ENCODE peak calls at places on chromosomes 13 and 19, in four cellular contexts. U is kidney tubule cell, P is tibial nerve, C is NCI-H1694 treated with DMSO at 0.1 percent for 48 hours. W is an unnamed sample.
A peak's percentile ranks its signal among the peaks of the same experiment; 100 is the strongest.

GRCh38 chr13:44489751-44490150 is 86.4 kb downstream of the TSC22D1 start:
- DNase-seq in U (no peak), C (no peak), P (no peak), W (no peak)

GRCh38 chr13:39448831-39449230 is 154.2 kb downstream of the LHFPL6 start:
- DNase-seq in U (no peak), C (no peak), P (no peak), W (no peak)

GRCh38 chr13:91123456-91124127 is 223.9 kb upstream of the MIR17HG start:
- DNase-seq in P (no peak), U (peak; percentile 63), C (no peak), W (no peak)

GRCh38 chr19:4868286-4868834 is 893 bp upstream of the PLIN3 start:
- DNase-seq in C (no peak), P (no peak), U (no peak), W (no peak)

GRCh38 chr19:1811472-1811894 is 593 bp downstream of the ATP8B3 start:
- DNase-seq in U (peak; percentile 95), P (peak; percentile 26), C (no peak), W (no peak)

GRCh38 chr19:48030073-48030472 is 13.8 kb downstream of the CABP5 start:
- DNase-seq in P (no peak), U (no peak), C (no peak), W (no peak)

GRCh38 chr19:52735734-52736133 is 890 bp upstream of the ZNF611 start:
- DNase-seq in U (peak; percentile 96), P (peak; percentile 46), C (no peak), W (no peak)

GRCh38 chr19:3154957-3155736 is 19.3 kb downstream of the GNA15 start:
- DNase-seq in U (peak; percentile 84), C (peak; percentile 30), P (no peak), W (peak; percentile 40)

GRCh38 chr19:39363909-39364457 is 21.8 kb downstream of the SAMD4B start:
- DNase-seq in C (peak; percentile 27), U (peak; percentile 40), P (peak; percentile 63), W (no peak)

GRCh38 chr19:39263912-39264305 is 4.3 kb upstream of the IFNL2 start:
- DNase-seq in U (no peak), C (no peak), P (no peak), W (no peak)

GRCh38 chr13:113967729-113968462 is 6.0 kb downstream of the C13orf46 start:
- DNase-seq in C (no peak), P (no peak), U (no peak), W (no peak)

GRCh38 chr19:46478356-46478986 is 7.1 kb upstream of the PNMA8A start:
- DNase-seq in C (peak; percentile 37), U (peak; percentile 60), P (no peak), W (no peak)

GRCh38 chr13:27406178-27406939 is 18.1 kb upstream of the GTF3A start:
- DNase-seq in U (peak; percentile 53), C (peak; percentile 49), P (no peak), W (no peak)

GRCh38 chr19:4334929-4335833 is 3.4 kb downstream of the STAP2 start:
- DNase-seq in P (no peak), C (no peak), U (no peak), W (no peak)

GRCh38 chr19:30498707-30499106 is 126.5 kb downstream of the ZNF536 start:
- DNase-seq in P (no peak), U (no peak), C (no peak), W (no peak)

GRCh38 chr19:6198896-6199239 is 63.4 kb downstream of the ACSBG2 start:
- DNase-seq in P (no peak), U (no peak), C (no peak), W (no peak)

GRCh38 chr19:4057913-4058695 is 8.6 kb downstream of the ZBTB7A start:
- DNase-seq in U (peak; percentile 78), P (peak; percentile 80), C (no peak), W (no peak)

GRCh38 chr13:111286162-111286561 is 34.3 kb upstream of the TEX29 start:
- DNase-seq in C (no peak), U (no peak), P (no peak), W (no peak)

GRCh38 chr19:41910992-41911888 is 17.0 kb downstream of the ERFL start:
- DNase-seq in P (no peak), U (no peak), C (no peak), W (no peak)

GRCh38 chr13:98874029-98874397 is 103.9 kb downstream of the DOCK9 start:
- DNase-seq in C (no peak), P (no peak), U (no peak), W (no peak)

GRCh38 chr13:79451500-79451962 is 29.4 kb upstream of the NDFIP2 start:
- DNase-seq in C (no peak), P (no peak), U (peak; percentile 94), W (no peak)

GRCh38 chr13:38381840-38382239 is 32.2 kb downstream of the UFM1 start:
- DNase-seq in C (no peak), P (no peak), U (peak; percentile 5), W (no peak)

GRCh38 chr19:19750131-19750841 is 17.4 kb upstream of the ZNF14 start:
- DNase-seq in P (no peak), U (no peak), C (no peak), W (no peak)

GRCh38 chr19:455851-456546 is 4.8 kb downstream of the SHC2 start:
- DNase-seq in C (no peak), P (no peak), U (no peak), W (no peak)

GRCh38 chr19:29111581-29111980 is 101.4 kb downstream of the UQCRFS1 start:
- DNase-seq in P (no peak), C (no peak), U (no peak), W (no peak)

GRCh38 chr19:35643255-35644205 is 2.0 kb downstream of the ETV2 start:
- DNase-seq in P (peak; percentile 41), C (peak; percentile 74), U (peak; percentile 77), W (peak; percentile 50)

GRCh38 chr13:91719033-91719432 is 320.6 kb downstream of the GPC5 start:
- DNase-seq in P (no peak), C (no peak), U (peak; percentile 63), W (no peak)

GRCh38 chr13:84137292-84137691 is 255.0 kb upstream of the SLITRK1 start:
- DNase-seq in C (no peak), U (no peak), P (no peak), W (no peak)

GRCh38 chr13:26946675-26947342 is 186.2 kb upstream of the GPR12 start:
- DNase-seq in U (peak; percentile 69), C (peak; percentile 85), P (no peak), W (no peak)

GRCh38 chr13:96781141-96781540 is 213.1 kb downstream of the OXGR1 start:
- DNase-seq in P (peak; percentile 24), C (no peak), U (no peak), W (no peak)

GRCh38 chr19:40236026-40236355 is 9.5 kb upstream of the CCNP start:
- DNase-seq in C (no peak), P (no peak), U (no peak), W (no peak)